ENCODE peak calls at places on chromosomes 6 and 20, in four cellular contexts. Q is HepG2, Z is GM12878, V is K562. N is an unnamed sample.

GRCh38 chr6:123467437-123467836 is 169.3 kb downstream of the TRDN start:
- DNase-seq in Q (no peak), Z (no peak), V (no peak), N (no peak)

GRCh38 chr6:107154131-107154906 is 39.0 kb upstream of the BEND3 start:
- DNase-seq in Q (peak), Z (no peak), V (no peak), N (peak)

GRCh38 chr6:164693934-164694333 is 615.5 kb downstream of the C6orf118 start:
- DNase-seq in Q (no peak), Z (no peak), V (no peak), N (no peak)

GRCh38 chr6:113351183-113351834 is 505.8 kb upstream of the MARCKS start:
- DNase-seq in Q (no peak), Z (no peak), V (no peak), N (no peak)

GRCh38 chr6:152068622-152069261 is 261.3 kb downstream of the ESR1 start:
- DNase-seq in Q (no peak), Z (no peak), V (no peak), N (no peak)

GRCh38 chr6:163398796-163399195 is 15.7 kb upstream of the QKI start:
- DNase-seq in Q (no peak), Z (no peak), V (no peak), N (no peak)

GRCh38 chr6:128914051-128914450 is 31.1 kb downstream of the LAMA2 start:
- DNase-seq in Q (no peak), Z (no peak), V (no peak), N (no peak)

GRCh38 chr20:18094191-18094590 is 36.5 kb upstream of the OVOL2 start:
- DNase-seq in Q (no peak), Z (no peak), V (no peak), N (no peak)

GRCh38 chr20:31698803-31699718 is 23.6 kb downstream of the BCL2L1 start:
- DNase-seq in Q (peak), Z (no peak), V (peak), N (no peak)

GRCh38 chr20:37376791-37377190 is 30.9 kb downstream of the SRC start:
- DNase-seq in Q (no peak), Z (no peak), V (no peak), N (no peak)

GRCh38 chr20:3671986-3672863 is 9.0 kb upstream of the GFRA4 start:
- DNase-seq in Q (no peak), Z (no peak), V (no peak), N (peak)
- TF ChIP-seq ETV6 in Q (no peak), Z (no peak), V (no peak), N (no peak)

DNA sequence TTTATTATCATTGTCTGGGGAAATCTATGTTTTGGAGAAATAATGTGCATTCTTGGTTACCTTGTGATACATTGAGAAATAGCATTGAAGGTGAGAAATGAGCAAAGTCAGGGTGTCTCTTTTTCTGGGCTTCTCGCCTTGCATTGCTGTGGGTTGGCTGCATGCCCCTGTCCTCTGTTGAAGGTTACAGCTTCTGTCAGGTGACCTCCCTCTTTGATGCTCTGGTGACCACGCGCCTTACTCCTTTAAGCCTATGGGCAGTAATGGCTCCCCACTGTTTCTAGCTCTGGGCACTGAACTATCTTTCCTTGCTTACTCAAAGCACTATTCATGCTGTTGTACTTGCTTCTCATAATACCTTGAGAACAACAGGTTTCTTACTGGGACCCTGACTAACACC is 14.6 kb downstream of the ADGRB3 start:
- DNase-seq in Q (no peak), Z (no peak), V (peak), N (peak)
- TF ChIP-seq ETV6 in Q (no peak), Z (no peak), V (no peak), N (no peak)

GRCh38 chr6:71079707-71080106 is 122.8 kb upstream of the B3GAT2 start:
- DNase-seq in Q (no peak), Z (no peak), V (no peak), N (no peak)
- TF ChIP-seq ETV6 in Q (no peak), Z (no peak), V (no peak), N (no peak)

GRCh38 chr20:1651268-1651667 is 6.3 kb downstream of the SIRPG start:
- DNase-seq in Q (no peak), Z (no peak), V (no peak), N (no peak)

GRCh38 chr20:1644101-1644962 is 13.2 kb downstream of the SIRPG start:
- DNase-seq in Q (no peak), Z (no peak), V (no peak), N (no peak)

GRCh38 chr20:1652104-1652503 is 5.5 kb downstream of the SIRPG start:
- DNase-seq in Q (no peak), Z (no peak), V (no peak), N (no peak)

GRCh38 chr20:1648101-1648500 is 9.5 kb downstream of the SIRPG start:
- DNase-seq in Q (no peak), Z (no peak), V (no peak), N (no peak)

DNA sequence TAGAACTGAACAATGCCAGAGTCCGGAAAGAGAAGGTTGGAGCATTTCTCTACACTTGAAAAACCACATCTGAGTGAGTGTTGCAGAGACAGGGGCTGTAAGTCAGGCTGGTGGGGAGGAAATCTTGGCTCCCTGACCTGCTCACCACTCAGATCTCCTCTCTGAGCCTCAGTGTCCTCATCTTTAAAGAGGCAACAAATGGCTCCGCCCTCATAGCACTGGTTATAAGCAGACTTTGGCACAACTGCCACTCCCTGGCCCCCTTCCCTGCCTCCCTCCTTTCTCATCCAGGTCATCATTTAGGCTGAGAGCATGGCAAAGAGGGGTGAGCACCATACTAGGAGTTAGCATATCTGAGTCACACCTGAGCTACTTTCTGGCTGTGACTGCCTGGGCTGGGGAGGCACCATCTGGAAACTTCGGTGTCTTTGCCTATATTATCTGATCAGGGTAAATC is 10.6 kb downstream of the SIRPG start:
- DNase-seq in Q (no peak), Z (no peak), V (no peak), N (no peak)
- TF ChIP-seq ETV6 in Q (no peak), Z (no peak), V (no peak), N (no peak)

N was measured in WTC11.